ENCODE peak calls at places on chromosomes 13 and 19, in four cellular contexts. C is T-helper 2 cell treated with Interferon-gamma antibody and Interleukin-4, amounts not matched to agents 5 μg/mL and 100 μg/mL, for 36 hours; E is dorsolateral prefrontal cortex; D is SK-N-SH. B is an unnamed sample.

GRCh38 chr19:41161903-41162302 is 31.1 kb upstream of the CYP2S1 start:
- DNase-seq in C (no peak), E (no peak), D (no peak), B (no peak)

GRCh38 chr19:16185925-16186234 is 670 bp downstream of the FAM32A start:
- DNase-seq in C (peak), E (no peak), D (peak), B (no peak)

GRCh38 chr19:48501961-48502719 is 9.5 kb downstream of the LMTK3 start:
- DNase-seq in C (peak), E (no peak), D (peak), B (no peak)

GRCh38 chr19:48477696-48478338 is 8.6 kb downstream of the CYTH2 start:
- DNase-seq in C (no peak), E (no peak), D (peak), B (no peak)

GRCh38 chr13:88761145-88761544 is 1090.0 kb downstream of the SLITRK5 start:
- DNase-seq in C (no peak), E (no peak), D (no peak), B (no peak)

GRCh38 chr19:913080-913748 is at the start of gene R3HDM4:
- DNase-seq in C (peak), E (peak), D (peak), B (peak)

GRCh38 chr19:21256722-21257121 is 72.5 kb downstream of the ZNF708 start:
- DNase-seq in C (no peak), E (no peak), D (peak), B (no peak)

GRCh38 chr19:38898788-38899446 is 501 bp downstream of the SIRT2 start:
- DNase-seq in C (no peak), E (peak), D (no peak), B (no peak)

GRCh38 chr13:53368948-53369347 is 340.3 kb downstream of the OLFM4 start:
- DNase-seq in C (no peak), E (no peak), D (no peak), B (no peak)

GRCh38 chr19:11861301-11861700 is 12.8 kb downstream of the ZNF439 start:
- DNase-seq in C (no peak), E (no peak), D (no peak), B (no peak)

GRCh38 chr13:30844548-30845296 is 61.3 kb upstream of the MEDAG start:
- DNase-seq in C (no peak), E (no peak), D (no peak), B (no peak)

GRCh38 chr19:6132482-6132881 is 3.0 kb upstream of the ACSBG2 start:
- DNase-seq in C (no peak), E (no peak), D (no peak), B (no peak)

GRCh38 chr13:102877285-102877684 is 31.5 kb downstream of the ERCC5 start:
- DNase-seq in C (no peak), E (no peak), D (no peak), B (no peak)